ENCODE peak calls at places on chromosomes 5 and 9, in ten cellular contexts. X is body of pancreas, E is H1, Q is stomach, G is heart left ventricle, R is GM12878, V is suprapubic skin, J is Peyer's patch, Z is ovary, W is right lobe of liver. I is an unnamed sample.

GRCh38 chr5:59542841-59543825 is 350.4 kb downstream of the PDE4D start:
- DNase-seq in X (peak; percentile 15), E (no peak), Q (peak; percentile 34), G (peak; percentile 69), R (no peak), V (no peak), J (no peak), Z (no peak), W (peak; percentile 60), I (no peak)

GRCh38 chr5:45038366-45038987 is 229.7 kb downstream of the MRPS30 start:
- DNase-seq in X (no peak), E (no peak), Q (no peak), G (no peak), R (no peak), V (no peak), J (no peak), Z (no peak), W (no peak), I (no peak)

GRCh38 chr5:173923236-173924104 is 35.3 kb downstream of the CPEB4 start:
- DNase-seq in X (no peak), E (no peak), Q (no peak), G (no peak), R (no peak), V (no peak), J (no peak), Z (no peak), W (no peak), I (no peak)

GRCh38 chr9:8262625-8263622 is 463.3 kb upstream of the DMAC1 start:
- DNase-seq in X (no peak), E (no peak), Q (no peak), G (peak; percentile 27), R (no peak), V (no peak), J (no peak), Z (no peak), W (no peak), I (no peak)

GRCh38 chr5:128671861-128672414 is 133.9 kb upstream of the FBN2 start:
- DNase-seq in X (no peak), E (no peak), Q (no peak), G (no peak), R (no peak), V (no peak), J (no peak), Z (no peak), W (no peak), I (no peak)

GRCh38 chr5:152942633-152943336 is 537.7 kb upstream of the NMUR2 start:
- DNase-seq in X (no peak), E (no peak), Q (no peak), G (peak; percentile 28), R (no peak), V (no peak), J (no peak), Z (no peak), W (no peak), I (no peak)

GRCh38 chr5:157113007-157113406 is 4.2 kb upstream of the HAVCR2 start:
- DNase-seq in X (no peak), E (no peak), Q (no peak), G (no peak), R (no peak), V (no peak), J (no peak), Z (no peak), W (no peak), I (no peak)

GRCh38 chr5:93294184-93294583 is 286.8 kb downstream of the NR2F1-AS1 start:
- DNase-seq in X (no peak), E (no peak), Q (no peak), G (no peak), R (no peak), V (no peak), J (no peak), Z (no peak), W (no peak), I (no peak)

DNA sequence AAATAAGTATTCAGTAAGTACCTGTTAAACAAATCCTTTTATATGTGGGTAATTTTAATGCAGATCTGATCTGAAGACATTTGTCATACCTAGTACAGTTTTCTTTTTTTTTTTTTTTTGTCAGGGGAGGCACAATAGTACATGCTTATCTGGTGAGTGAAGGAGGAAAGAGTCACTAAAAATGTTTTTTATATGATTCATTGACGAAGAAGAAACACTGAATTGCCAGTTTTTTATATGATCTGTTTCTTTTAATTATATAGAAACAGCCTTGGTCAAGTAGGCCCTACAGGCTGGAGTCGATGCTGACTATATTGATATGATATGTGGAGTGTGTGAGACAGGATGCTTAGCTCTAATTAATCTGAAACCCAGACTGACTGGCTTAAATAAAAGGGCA is 315.2 kb downstream of the PSAT1 start:
- DNase-seq in X (no peak), E (no peak), Q (no peak), G (no peak), R (no peak), V (no peak), J (no peak), Z (no peak), W (no peak), I (no peak)
- H3K4me3 ChIP-seq in X (no peak overlapping the region), E (no peak overlapping the region), Q (no peak overlapping the region), G (no peak overlapping the region), R (no peak overlapping the region), V (no peak overlapping the region), J (no peak overlapping the region), Z (no peak overlapping the region), W (no peak overlapping the region), I (no peak overlapping the region)

GRCh38 chr5:140548300-140548688 is 832 bp downstream of the EIF4EBP3 start:
- DNase-seq in X (no peak), E (no peak), Q (peak; percentile 92), G (no peak), R (no peak), V (no peak), J (no peak), Z (no peak), W (no peak), I (no peak)

GRCh38 chr5:140546851-140547507 is 483 bp upstream of the EIF4EBP3 start:
- DNase-seq in X (peak; percentile 40), E (no peak), Q (no peak), G (no peak), R (no peak), V (no peak), J (peak; percentile 75), Z (no peak), W (peak; percentile 76), I (peak; percentile 85)

GRCh38 chr5:140549237-140550144 is 2.0 kb downstream of the EIF4EBP3 start:
- DNase-seq in X (peak; percentile 56), E (peak; percentile 32), Q (peak; percentile 86), G (peak; percentile 78), R (no peak), V (peak; percentile 82), J (no peak), Z (peak; percentile 54), W (no peak), I (peak; percentile 63)

GRCh38 chr5:140548791-140549190 is 1.3 kb downstream of the EIF4EBP3 start:
- DNase-seq in X (no peak), E (no peak), Q (no peak), G (no peak), R (no peak), V (no peak), J (no peak), Z (no peak), W (no peak), I (peak; percentile 79)

GRCh38 chr5:140547508-140548299 is at the start of gene EIF4EBP3:
- DNase-seq in X (peak; percentile 98), E (peak; percentile 95), Q (peak; percentile 98), G (peak; percentile 97), R (peak; percentile 47), V (peak; percentile 98), J (peak; percentile 99), Z (peak; percentile 98), W (peak; percentile 98), I (peak; percentile 97)
- TF ChIP-seq POLR2A in X (peak; percentile 95), E (peak; percentile 72), Q (peak; percentile 71), G (no peak), R (peak; percentile 87), V (peak; percentile 46), J (peak; percentile 94), Z (peak; percentile 90), W (peak; percentile 87), I (peak; percentile 47)

GRCh38 chr9:113349434-113350337 is at the start of gene BSPRY:
- DNase-seq in X (peak; percentile 67), E (peak; percentile 76), Q (peak; percentile 66), G (no peak), R (no peak), V (no peak), J (peak; percentile 75), Z (no peak), W (no peak), I (no peak)

GRCh38 chr9:113352006-113352405 is 2.7 kb downstream of the BSPRY start:
- DNase-seq in X (no peak), E (no peak), Q (no peak), G (no peak), R (no peak), V (no peak), J (no peak), Z (no peak), W (no peak), I (no peak)

GRCh38 chr9:113350937-113351336 is 1.6 kb downstream of the BSPRY start:
- DNase-seq in X (no peak), E (no peak), Q (no peak), G (no peak), R (peak; percentile 35), V (no peak), J (no peak), Z (no peak), W (no peak), I (no peak)

GRCh38 chr9:113349044-113349433 is 302 bp upstream of the BSPRY start:
- DNase-seq in X (no peak), E (peak; percentile 53), Q (no peak), G (no peak), R (no peak), V (no peak), J (no peak), Z (no peak), W (no peak), I (no peak)

DNA sequence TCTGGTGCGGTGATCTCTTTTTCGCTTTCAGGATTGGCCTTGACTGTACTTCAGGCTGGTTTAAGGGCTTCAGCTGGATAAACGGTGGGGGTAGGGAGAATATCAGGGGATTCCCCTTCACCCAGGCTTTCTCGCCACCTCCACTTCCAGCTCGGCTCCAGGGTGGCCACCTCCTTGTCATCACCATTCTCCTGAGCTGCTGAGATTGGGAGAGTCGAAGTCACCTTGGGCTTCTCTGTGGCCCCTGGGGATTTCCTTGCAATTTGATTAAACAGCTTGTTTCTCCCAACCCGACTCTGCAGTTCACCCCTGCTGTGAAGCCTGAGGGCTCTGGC is 964 bp downstream of the BSPRY start:
- DNase-seq in X (no peak), E (no peak), Q (no peak), G (no peak), R (no peak), V (no peak), J (no peak), Z (no peak), W (no peak), I (no peak)
- H3K4me3 ChIP-seq in X (peak overlapping the region; percentile 74), E (peak overlapping the region; percentile 89), Q (peak overlapping the region; percentile 69), G (no peak overlapping the region), R (peak overlapping the region; percentile 66), V (peak overlapping the region; percentile 68), J (peak overlapping the region; percentile 83), Z (no peak overlapping the region), W (no peak overlapping the region), I (no peak overlapping the region)

GRCh38 chr9:113654605-113655193 is 191.2 kb downstream of the RGS3 start:
- DNase-seq in X (peak; percentile 25), E (no peak), Q (no peak), G (peak; percentile 85), R (no peak), V (peak; percentile 26), J (peak; percentile 44), Z (peak; percentile 51), W (no peak), I (no peak)
- TF ChIP-seq POLR2A in X (no peak), E (no peak), Q (no peak), G (no peak), R (no peak), V (no peak), J (no peak), Z (no peak), W (no peak), I (no peak)

I was measured in lower leg skin.